ENCODE peak calls at places on chromosomes 3 and 15, in seven cellular contexts. R is colonic mucosa, L is IMR-90, G is astrocyte, D is GM10248, X is fibroblast of pulmonary artery, F is SJSA1. Z is an unnamed sample.

GRCh38 chr15:60795889-60796288 is 316.9 kb upstream of the ICE2 start:
- DNase-seq in X (no peak), F (no peak), R (no peak), L (no peak), G (no peak), D (peak), Z (peak)

GRCh38 chr3:45553469-45553974 is 41.0 kb upstream of the LIMD1 start:
- DNase-seq in D (peak), R (peak), F (no peak), G (peak), L (peak), X (peak), Z (peak)

GRCh38 chr15:66145242-66146182 is 108.0 kb downstream of the MEGF11 start:
- DNase-seq in L (no peak), G (peak), F (no peak), R (no peak), D (no peak), X (no peak), Z (no peak)

GRCh38 chr3:167372138-167372537 is 8.0 kb downstream of the ZBBX start:
- DNase-seq in R (no peak), L (no peak), D (no peak), X (no peak), G (no peak), F (no peak), Z (no peak)

GRCh38 chr3:168087539-168087938 is 8.2 kb downstream of the GOLIM4 start:
- DNase-seq in L (no peak), R (no peak), G (no peak), F (no peak), X (no peak), D (no peak), Z (no peak)

GRCh38 chr15:92012368-92012629 is 158.8 kb downstream of the SLCO3A1 start:
- DNase-seq in R (no peak), X (no peak), D (no peak), F (no peak), G (peak), L (peak), Z (no peak)

GRCh38 chr3:171980578-171981270 is 58.7 kb upstream of the FNDC3B start:
- DNase-seq in X (peak), G (peak), F (no peak), R (no peak), D (no peak), L (peak), Z (no peak)

GRCh38 chr3:112773864-112774263 is 72.8 kb downstream of the CD200R1L start:
- DNase-seq in L (no peak), F (no peak), G (peak), D (no peak), R (no peak), X (no peak), Z (peak)

GRCh38 chr3:100210777-100211145 is 50.0 kb upstream of the TBC1D23 start:
- DNase-seq in G (peak), R (no peak), F (peak), D (no peak), X (peak), L (peak), Z (peak)

GRCh38 chr15:67241132-67241855 is 13.2 kb downstream of the AAGAB start:
- DNase-seq in D (peak), F (no peak), G (no peak), R (no peak), L (no peak), X (no peak), Z (peak)

GRCh38 chr3:59266551-59266950 is 216.7 kb upstream of the CFAP20DC start:
- DNase-seq in D (no peak), R (no peak), L (peak), F (peak), X (no peak), G (peak), Z (no peak)

GRCh38 chr3:134002326-134002725 is 27.4 kb downstream of the SLCO2A1 start:
- DNase-seq in G (peak), R (no peak), D (no peak), L (peak), X (peak), F (no peak), Z (no peak)

GRCh38 chr3:31895471-31895870 is 85.6 kb downstream of the OSBPL10 start:
- DNase-seq in F (no peak), L (peak), R (no peak), X (no peak), G (peak), D (no peak), Z (no peak)

GRCh38 chr15:64010719-64011118 is 35.6 kb downstream of the DAPK2 start:
- DNase-seq in R (peak), G (peak), X (peak), D (peak), L (peak), F (peak), Z (no peak)

GRCh38 chr3:111979689-111980025 is 831 bp downstream of the ABHD10 start:
- DNase-seq in D (no peak), L (no peak), X (no peak), R (no peak), G (peak), F (no peak), Z (peak)

GRCh38 chr3:154955907-154956533 is 124.1 kb upstream of the MME start:
- DNase-seq in D (no peak), X (no peak), R (no peak), F (no peak), G (no peak), L (no peak), Z (no peak)

GRCh38 chr15:36370735-36371115 is 208.7 kb upstream of the CDIN1 start:
- DNase-seq in D (no peak), G (peak), L (peak), R (no peak), X (peak), F (no peak), Z (no peak)

GRCh38 chr3:120093923-120094775 is at the start of gene GSK3B:
- DNase-seq in D (peak), X (peak), G (no peak), R (peak), F (peak), L (no peak), Z (peak)

GRCh38 chr15:31571676-31572075 is 245.0 kb downstream of the KLF13 start:
- DNase-seq in D (no peak), F (no peak), X (no peak), L (peak), G (no peak), R (no peak), Z (no peak)

GRCh38 chr3:71371282-71371681 is 212.2 kb downstream of the FOXP1 start:
- DNase-seq in G (no peak), L (no peak), R (no peak), X (no peak), F (no peak), D (no peak), Z (no peak)

GRCh38 chr15:82312611-82313349 is 36.5 kb downstream of the GOLGA6L10 start:
- DNase-seq in D (no peak), F (peak), G (no peak), X (peak), L (peak), R (no peak), Z (no peak)

GRCh38 chr3:69842789-69843188 is 103.5 kb downstream of the MITF start:
- DNase-seq in F (no peak), R (no peak), L (no peak), G (no peak), X (no peak), D (no peak), Z (no peak)

GRCh38 chr3:63576826-63577225 is 75.6 kb upstream of the SNTN start:
- DNase-seq in X (no peak), F (no peak), L (no peak), R (peak), D (no peak), G (no peak), Z (no peak)

GRCh38 chr3:15265655-15266509 is 59.8 kb downstream of the CAPN7 start:
- DNase-seq in R (no peak), F (no peak), L (no peak), D (no peak), X (no peak), G (no peak), Z (no peak)

GRCh38 chr3:108345492-108346205 is 49.3 kb downstream of the HHLA2 start:
- DNase-seq in F (no peak), G (peak), R (no peak), X (no peak), L (peak), D (no peak), Z (no peak)

GRCh38 chr3:28328188-28329151 is 20.1 kb upstream of the ZCWPW2 start:
- DNase-seq in L (peak), R (no peak), D (no peak), G (no peak), X (peak), F (no peak), Z (peak)

GRCh38 chr15:31554261-31554660 is 227.6 kb downstream of the KLF13 start:
- DNase-seq in X (peak), R (no peak), G (peak), F (no peak), L (peak), D (no peak), Z (no peak)

GRCh38 chr3:46489875-46490274 is 7.9 kb upstream of the RTP3 start:
- DNase-seq in G (peak), X (peak), L (peak), F (no peak), D (no peak), R (no peak), Z (no peak)

GRCh38 chr3:157075693-157076420 is 84.1 kb downstream of the CCNL1 start:
- DNase-seq in R (no peak), F (no peak), L (no peak), G (no peak), X (no peak), D (no peak), Z (no peak)

GRCh38 chr15:53811530-53811929 is 52.1 kb upstream of the WDR72 start:
- DNase-seq in X (peak), G (no peak), F (no peak), R (no peak), L (no peak), D (no peak), Z (peak)

GRCh38 chr3:52494446-52494845 is 692 bp upstream of the STAB1 start:
- DNase-seq in R (no peak), F (no peak), G (no peak), D (no peak), L (no peak), X (no peak), Z (no peak)

GRCh38 chr15:101187820-101188516 is 63.9 kb downstream of the CHSY1 start:
- DNase-seq in D (peak), G (peak), X (peak), R (no peak), F (no peak), L (peak), Z (no peak)

GRCh38 chr15:70348581-70349344 is 251.0 kb upstream of the TLE3 start:
- DNase-seq in R (no peak), L (no peak), G (no peak), F (no peak), X (peak), D (no peak), Z (no peak)

GRCh38 chr15:88704791-88705768 is 66.3 kb downstream of the ISG20 start:
- DNase-seq in L (no peak), R (peak), X (peak), F (no peak), G (peak), D (no peak), Z (no peak)

GRCh38 chr15:74340139-74340538 is 27.3 kb downstream of the CYP11A1 start:
- DNase-seq in G (no peak), L (no peak), D (no peak), R (no peak), F (no peak), X (peak), Z (no peak)

Z was measured in MM.1S.